ENCODE peak calls at places on chromosomes 1 and 21, in nine cellular contexts. M is mucosa of descending colon, L is psoas muscle, R is IMR-90, K is right cardiac atrium, Z is lower lobe of right lung, V is neuronal stem cell, S is fibroblast of the aortic adventitia, I is choroid plexus epithelial cell. O is an unnamed sample.

GRCh38 chr1:22288593-22289241 is 145.8 kb upstream of the WNT4 start:
- DNase-seq in R (no peak), M (no peak), Z (no peak), V (no peak), K (no peak), L (no peak), S (no peak), I (peak; percentile 28), O (no peak)

GRCh38 chr1:13469343-13469742 is 44.5 kb downstream of the LRRC38 start:
- DNase-seq in R (no peak), L (peak; percentile 67), K (no peak), Z (no peak), S (peak; percentile 2), M (peak; percentile 1), I (peak; percentile 1), V (no peak), O (peak; percentile 14)

GRCh38 chr1:66984491-66984890 is 59.7 kb downstream of the MIER1 start:
- DNase-seq in Z (no peak), K (no peak), S (no peak), V (no peak), I (no peak), R (no peak), L (no peak), M (no peak), O (no peak)

GRCh38 chr1:18974005-18974404 is 17.5 kb upstream of the IFFO2 start:
- DNase-seq in K (no peak), V (no peak), S (no peak), L (no peak), M (no peak), I (no peak), Z (no peak), R (no peak), O (peak; percentile 41)

GRCh38 chr1:203325004-203325417 is 19.7 kb downstream of the BTG2 start:
- DNase-seq in K (no peak), L (no peak), V (peak; percentile 84), I (no peak), M (no peak), R (no peak), Z (no peak), S (peak; percentile 40), O (no peak)

GRCh38 chr1:63984257-63984626 is 210.4 kb downstream of the ROR1 start:
- DNase-seq in R (peak; percentile 22), I (peak; percentile 34), V (no peak), M (no peak), L (no peak), Z (no peak), K (no peak), S (peak; percentile 36), O (no peak)

GRCh38 chr1:234538930-234539649 is 60.1 kb upstream of the TARBP1 start:
- DNase-seq in R (no peak), Z (no peak), K (peak; percentile 69), M (no peak), L (peak; percentile 85), V (no peak), I (no peak), S (no peak), O (peak; percentile 91)

GRCh38 chr1:172717722-172718455 is 59.0 kb downstream of the FASLG start:
- DNase-seq in S (no peak), M (no peak), V (no peak), R (peak; percentile 10), L (no peak), Z (no peak), I (no peak), K (no peak), O (no peak)

GRCh38 chr1:1254667-1254998 is 8.1 kb upstream of the C1QTNF12 start:
- DNase-seq in Z (no peak), V (no peak), S (peak; percentile 49), L (no peak), M (no peak), K (no peak), R (no peak), I (no peak), O (no peak)

GRCh38 chr1:53734650-53735211 is 4.2 kb downstream of the GLIS1 start:
- DNase-seq in R (peak; percentile 94), I (peak; percentile 85), M (no peak), S (no peak), Z (no peak), V (no peak), K (no peak), L (no peak), O (peak; percentile 29)

GRCh38 chr1:67648582-67649326 is 36.2 kb upstream of the GADD45A start:
- DNase-seq in M (no peak), R (no peak), Z (no peak), K (no peak), L (no peak), V (no peak), S (no peak), I (no peak), O (no peak)

GRCh38 chr1:181327796-181328195 is 155.5 kb upstream of the CACNA1E start:
- DNase-seq in V (no peak), M (no peak), R (no peak), S (no peak), K (no peak), I (no peak), Z (no peak), L (no peak), O (no peak)

GRCh38 chr1:176029155-176029554 is 177.9 kb downstream of the COP1 start:
- DNase-seq in R (no peak), S (no peak), L (no peak), M (no peak), V (no peak), K (no peak), Z (no peak), I (no peak), O (no peak)

GRCh38 chr1:23018661-23019093 is 591 bp upstream of the KDM1A start:
- DNase-seq in S (no peak), V (no peak), Z (no peak), M (peak; percentile 25), L (no peak), I (no peak), R (no peak), K (no peak), O (no peak)

GRCh38 chr1:241323510-241323909 is 33.5 kb downstream of the RGS7 start:
- DNase-seq in Z (no peak), L (no peak), I (peak; percentile 43), V (peak; percentile 64), S (peak; percentile 49), K (no peak), M (peak; percentile 49), R (peak; percentile 30), O (peak; percentile 4)

GRCh38 chr1:45586769-45587168 is 2.9 kb downstream of the NASP start:
- DNase-seq in M (no peak), V (no peak), K (no peak), R (no peak), L (no peak), Z (no peak), S (no peak), I (no peak), O (no peak)
- H3K4me3 ChIP-seq in M (no peak overlapping the region), V (no peak overlapping the region), K (no peak overlapping the region), R (no peak overlapping the region), L (no peak overlapping the region), Z (peak overlapping the region; percentile 21), S (no peak overlapping the region), I (no peak overlapping the region), O (no peak overlapping the region)

DNA sequence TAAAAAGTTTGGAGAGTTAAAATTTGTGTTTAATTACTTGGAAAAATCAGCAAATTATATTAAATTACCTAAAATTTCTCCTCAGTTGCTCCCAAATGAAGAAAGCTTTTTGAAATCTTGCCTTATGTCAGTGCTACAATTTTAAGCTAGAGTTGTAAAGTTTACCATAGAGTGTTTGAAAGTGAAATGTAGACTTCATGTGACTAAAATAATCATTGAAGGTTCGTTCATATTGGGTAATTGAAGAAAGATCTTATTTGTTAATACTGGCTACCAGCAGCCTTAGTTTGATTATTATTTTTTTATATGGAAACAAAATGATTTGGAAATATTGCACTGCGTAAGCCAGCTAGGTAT is 4.4 kb downstream of the DYRK1A start:
- DNase-seq in S (no peak), I (no peak), L (no peak), M (no peak), K (no peak), R (no peak), V (no peak), Z (no peak), O (no peak)
- H3K4me3 ChIP-seq in S (peak overlapping the region; percentile 14), I (peak overlapping the region; percentile 47), L (peak overlapping the region; percentile 81), M (no peak overlapping the region), K (peak overlapping the region; percentile 34), R (no peak overlapping the region), V (no peak overlapping the region), Z (no peak overlapping the region), O (no peak overlapping the region)

DNA sequence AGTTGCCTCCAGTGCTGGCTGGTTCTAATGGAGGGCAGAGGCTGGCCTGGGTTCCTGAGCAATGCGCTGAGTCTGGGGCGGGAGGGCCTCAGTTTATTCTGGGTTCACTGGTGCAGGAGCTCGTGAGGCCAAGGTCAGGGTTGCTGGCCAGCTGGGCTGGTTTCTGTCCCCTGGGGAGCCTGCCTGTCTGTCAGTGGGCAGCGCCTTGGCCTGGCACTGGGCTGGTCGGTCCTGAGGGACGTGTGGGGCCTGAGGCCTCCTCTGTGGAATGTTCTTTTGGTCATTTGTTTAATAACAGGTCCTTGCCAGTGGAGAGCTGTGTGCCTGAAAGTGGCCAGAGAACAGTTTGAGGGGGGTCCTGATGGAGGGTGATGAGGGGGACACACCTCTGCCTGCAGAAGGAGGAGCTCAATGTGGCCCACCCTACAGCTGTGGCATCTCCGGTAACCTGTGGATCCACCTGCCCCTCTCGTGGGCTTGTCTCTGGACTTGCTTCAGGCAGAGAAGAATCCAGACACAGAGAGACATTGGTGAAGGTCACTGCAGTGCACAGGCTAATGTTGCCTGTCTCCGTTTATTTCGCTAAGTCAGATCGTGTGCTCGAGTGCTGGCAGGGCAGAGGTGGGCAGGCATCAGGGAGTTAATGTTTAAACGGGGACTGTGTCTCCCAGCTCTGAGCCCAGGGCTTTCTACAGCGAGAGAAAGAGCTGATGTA is 34.6 kb downstream of the COQ8A start:
- DNase-seq in V (no peak), K (peak; percentile 63), S (no peak), I (no peak), L (peak; percentile 86), R (no peak), Z (no peak), M (no peak), O (no peak)
- H3K4me3 ChIP-seq in V (no peak overlapping the region), K (no peak overlapping the region), S (no peak overlapping the region), I (no peak overlapping the region), L (peak overlapping the region; percentile 46), R (no peak overlapping the region), Z (no peak overlapping the region), M (no peak overlapping the region), O (no peak overlapping the region)

DNA sequence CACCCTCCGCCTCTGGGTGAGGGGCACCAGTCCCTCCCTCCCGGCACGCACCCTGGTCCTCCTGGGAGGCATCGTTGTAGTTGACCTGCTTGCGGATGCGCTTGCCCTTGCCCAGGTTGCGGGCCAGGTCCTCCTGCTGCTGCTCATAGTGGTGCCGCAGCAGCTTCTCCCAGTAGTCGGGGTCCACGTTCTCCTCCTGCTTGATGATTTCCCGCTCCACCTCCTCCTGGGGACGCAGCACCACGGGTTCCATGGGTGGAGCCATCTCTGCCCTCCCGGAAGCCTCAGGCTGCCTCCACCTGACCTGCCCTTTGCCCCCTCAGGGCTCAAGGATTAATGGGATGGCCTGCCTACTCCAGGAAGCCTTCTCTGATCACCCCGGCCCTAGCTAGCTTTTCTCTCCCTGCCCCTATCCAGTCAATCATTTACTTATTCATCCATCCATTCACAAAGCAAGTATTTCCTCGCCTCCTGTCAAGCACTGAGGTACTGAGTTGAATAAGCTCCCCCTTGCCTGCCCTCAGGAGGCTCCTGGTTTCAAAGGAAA is 53.5 kb downstream of the CHD5 start:
- DNase-seq in K (peak; percentile 9), M (no peak), Z (peak; percentile 29), V (no peak), L (no peak), R (no peak), S (no peak), I (no peak), O (no peak)
- H3K4me3 ChIP-seq in K (no peak overlapping the region), M (no peak overlapping the region), Z (no peak overlapping the region), V (peak overlapping the region; percentile 36), L (no peak overlapping the region), R (no peak overlapping the region), S (no peak overlapping the region), I (no peak overlapping the region), O (no peak overlapping the region)

GRCh38 chr1:147073062-147073432 is 99.2 kb downstream of the PRKAB2 start:
- DNase-seq in L (no peak), R (no peak), K (no peak), V (no peak), S (no peak), Z (no peak), I (no peak), M (no peak), O (no peak)
- H3K4me3 ChIP-seq in L (peak overlapping the region; percentile 38), R (peak overlapping the region; percentile 42), K (peak overlapping the region; percentile 23), V (no peak overlapping the region), S (no peak overlapping the region), Z (peak overlapping the region; percentile 40), I (no peak overlapping the region), M (no peak overlapping the region), O (no peak overlapping the region)

O was measured in bronchial epithelial cell.